ENCODE peak calls at places on chromosomes 12 and 14, in seven cellular contexts. N, T, Q, V, C, E and W are unnamed samples. For H3K36me3, the result is how much of the 10 kb centered on the place peaks cover.

GRCh38 chr14:51394804-51395203 is 154.8 kb downstream of the TMX1 start:
- DNase-seq in N (no peak), T (no peak), Q (no peak), V (peak), C (no peak), E (no peak), W (no peak)

GRCh38 chr12:42961395-42961794 is 371.8 kb upstream of the PRICKLE1 start:
- DNase-seq in N (no peak), T (peak), Q (no peak), V (peak), C (no peak), E (peak), W (no peak)

GRCh38 chr12:68119724-68120211 is 39.8 kb downstream of the IFNG start:
- DNase-seq in N (no peak), T (no peak), Q (no peak), V (no peak), C (no peak), E (no peak), W (no peak)

GRCh38 chr14:70901218-70901772 is 6.0 kb upstream of the PCNX1 start:
- DNase-seq in N (no peak), T (no peak), Q (no peak), V (peak), C (no peak), E (no peak), W (no peak)

GRCh38 chr12:6146509-6146908 is 22.0 kb upstream of the VWF start:
- DNase-seq in N (no peak), T (no peak), Q (no peak), V (no peak), C (no peak), E (no peak), W (no peak)

GRCh38 chr12:116559330-116560080 is at the start of gene MAP1LC3B2:
- DNase-seq in N (peak), T (peak), Q (peak), V (peak), C (peak), E (no peak), W (peak)

GRCh38 chr12:42322567-42322966 is 3.3 kb downstream of the ZCRB1 start:
- DNase-seq in N (no peak), T (no peak), Q (no peak), V (no peak), C (no peak), E (no peak), W (no peak)

GRCh38 chr12:114913871-114914801 is 230.2 kb upstream of the TBX3 start:
- DNase-seq in N (no peak), T (no peak), Q (no peak), V (no peak), C (no peak), E (no peak), W (no peak)

GRCh38 chr12:121577443-121578180 is 3.2 kb downstream of the KDM2B start:
- DNase-seq in N (no peak), T (no peak), Q (no peak), V (no peak), C (no peak), E (no peak), W (peak)

GRCh38 chr12:126869644-126870043 is 1397.3 kb upstream of the TMEM132C start:
- DNase-seq in N (no peak), T (no peak), Q (no peak), V (no peak), C (no peak), E (no peak), W (no peak)

GRCh38 chr12:42030588-42030987 is 114.1 kb downstream of the GXYLT1 start:
- DNase-seq in N (no peak), T (no peak), Q (no peak), V (no peak), C (no peak), E (no peak), W (no peak)

GRCh38 chr12:7868391-7868790 is 4.3 kb downstream of the SLC2A14 start:
- DNase-seq in N (no peak), T (no peak), Q (no peak), V (no peak), C (no peak), E (no peak), W (no peak)

GRCh38 chr14:96265387-96265786 is 9.4 kb downstream of the BDKRB1 start:
- DNase-seq in N (no peak), T (no peak), Q (no peak), V (no peak), C (no peak), E (no peak), W (no peak)

GRCh38 chr14:106372870-106373657 is 846.7 kb downstream of the TMEM121 start:
- DNase-seq in N (no peak), T (no peak), Q (no peak), V (no peak), C (peak), E (peak), W (peak)

GRCh38 chr14:61925043-61925442 is 162.8 kb downstream of the SNAPC1 start:
- DNase-seq in N (no peak), T (no peak), Q (no peak), V (no peak), C (no peak), E (no peak), W (no peak)

GRCh38 chr12:94841171-94841570 is 162.3 kb downstream of the NDUFA12 start:
- DNase-seq in N (no peak), T (peak), Q (peak), V (no peak), C (no peak), E (no peak), W (no peak)

GRCh38 chr14:82394916-82395315 is 861.3 kb upstream of the SEL1L start:
- DNase-seq in N (no peak), T (no peak), Q (no peak), V (no peak), C (no peak), E (no peak), W (no peak)

GRCh38 chr12:122861586-122861970 is 26.3 kb downstream of the HIP1R start:
- DNase-seq in N (no peak), T (no peak), Q (no peak), V (no peak), C (no peak), E (peak), W (no peak)

GRCh38 chr12:132161046-132161781 is 17.0 kb downstream of the NOC4L start:
- DNase-seq in N (no peak), T (no peak), Q (no peak), V (no peak), C (peak), E (no peak), W (no peak)

GRCh38 chr12:79818856-79819255 is 116.0 kb downstream of the PPP1R12A start:
- DNase-seq in N (no peak), T (no peak), Q (no peak), V (no peak), C (no peak), E (no peak), W (no peak)

GRCh38 chr12:2797721-2798418 is 3.1 kb downstream of the FKBP4 start:
- DNase-seq in N (no peak), T (no peak), Q (no peak), V (no peak), C (no peak), E (no peak), W (peak)

GRCh38 chr12:16359512-16360491 is 12.4 kb downstream of the MGST1 start:
- DNase-seq in N (peak), T (peak), Q (peak), V (no peak), C (peak), E (no peak), W (peak)

GRCh38 chr14:98143566-98143965 is 1128.4 kb downstream of the BCL11B start:
- DNase-seq in N (no peak), T (no peak), Q (no peak), V (no peak), C (no peak), E (no peak), W (no peak)

GRCh38 chr14:49673586-49673985 is 14.4 kb downstream of the POLE2 start:
- DNase-seq in N (no peak), T (no peak), Q (no peak), V (no peak), C (no peak), E (no peak), W (no peak)

GRCh38 chr12:119547016-119547415 is 46.6 kb upstream of the TMEM233 start:
- DNase-seq in N (no peak), T (no peak), Q (no peak), V (no peak), C (no peak), E (no peak), W (no peak)

GRCh38 chr12:56522486-56523193 is 1.0 kb downstream of the RBMS2 start:
- DNase-seq in N (no peak), T (peak), Q (no peak), V (no peak), C (no peak), E (no peak), W (no peak)

GRCh38 chr12:68515793-68516192 is 94.9 kb upstream of the RAP1B start:
- DNase-seq in N (no peak), T (no peak), Q (no peak), V (no peak), C (no peak), E (no peak), W (no peak)

GRCh38 chr12:81181701-81182100 is 103.8 kb downstream of the ACSS3 start:
- DNase-seq in N (no peak), T (no peak), Q (no peak), V (no peak), C (no peak), E (no peak), W (no peak)

GRCh38 chr12:5492562-5492961 is 60.7 kb downstream of the NTF3 start:
- DNase-seq in N (no peak), T (no peak), Q (no peak), V (no peak), C (no peak), E (no peak), W (no peak)

DNA sequence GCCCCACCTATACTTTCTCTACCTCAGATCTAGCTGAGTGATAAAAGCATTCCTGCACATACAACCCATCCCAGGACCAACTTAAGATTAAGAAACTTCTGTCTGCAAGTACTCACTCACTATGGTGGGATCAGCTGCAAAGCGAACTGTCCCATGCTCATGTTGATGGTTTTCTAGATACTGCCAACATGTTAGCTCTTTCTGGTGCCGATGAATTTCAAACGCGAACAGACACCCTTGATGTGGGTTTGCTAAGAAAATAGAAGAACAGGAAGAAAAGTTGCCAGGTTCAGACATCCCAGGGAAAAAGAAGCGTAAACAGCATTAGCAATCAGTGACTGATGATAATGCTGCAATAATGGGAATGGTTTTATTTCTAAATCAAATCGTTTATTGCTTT is 1.5 kb upstream of the SLC39A2 start:
- DNase-seq in N (no peak), T (no peak), Q (no peak), V (no peak), C (no peak), E (no peak), W (no peak)
- H3K36me3 ChIP-seq in N (under half), T (under half), Q (under half), V (under half), C (under half), E (under half), W (under half)

DNA sequence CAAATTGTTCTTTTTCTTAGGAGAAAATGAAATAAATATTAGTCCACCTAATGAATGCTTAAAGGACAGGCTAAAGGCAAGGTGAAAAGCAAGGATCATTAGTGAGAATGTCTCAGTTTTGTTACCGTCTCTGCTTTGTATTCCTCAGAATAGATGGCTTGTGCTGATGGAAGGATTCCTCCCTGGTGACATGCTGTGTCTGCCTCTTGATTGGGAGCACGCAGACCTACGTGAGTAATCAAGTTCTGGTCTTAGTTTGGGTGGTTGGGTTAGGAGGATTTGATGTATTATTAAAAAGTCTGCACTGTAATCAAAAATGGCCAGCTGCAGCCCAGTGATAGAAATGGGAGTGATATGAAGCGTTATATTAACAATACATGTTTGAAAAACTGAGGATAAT is 78.8 kb upstream of the RTL1 start:
- DNase-seq in N (no peak), T (no peak), Q (no peak), V (no peak), C (no peak), E (no peak), W (no peak)
- TF ChIP-seq CTCF in N (no peak), T (no peak), Q (no peak), V (no peak), C (no peak), E (no peak), W (no peak)

DNA sequence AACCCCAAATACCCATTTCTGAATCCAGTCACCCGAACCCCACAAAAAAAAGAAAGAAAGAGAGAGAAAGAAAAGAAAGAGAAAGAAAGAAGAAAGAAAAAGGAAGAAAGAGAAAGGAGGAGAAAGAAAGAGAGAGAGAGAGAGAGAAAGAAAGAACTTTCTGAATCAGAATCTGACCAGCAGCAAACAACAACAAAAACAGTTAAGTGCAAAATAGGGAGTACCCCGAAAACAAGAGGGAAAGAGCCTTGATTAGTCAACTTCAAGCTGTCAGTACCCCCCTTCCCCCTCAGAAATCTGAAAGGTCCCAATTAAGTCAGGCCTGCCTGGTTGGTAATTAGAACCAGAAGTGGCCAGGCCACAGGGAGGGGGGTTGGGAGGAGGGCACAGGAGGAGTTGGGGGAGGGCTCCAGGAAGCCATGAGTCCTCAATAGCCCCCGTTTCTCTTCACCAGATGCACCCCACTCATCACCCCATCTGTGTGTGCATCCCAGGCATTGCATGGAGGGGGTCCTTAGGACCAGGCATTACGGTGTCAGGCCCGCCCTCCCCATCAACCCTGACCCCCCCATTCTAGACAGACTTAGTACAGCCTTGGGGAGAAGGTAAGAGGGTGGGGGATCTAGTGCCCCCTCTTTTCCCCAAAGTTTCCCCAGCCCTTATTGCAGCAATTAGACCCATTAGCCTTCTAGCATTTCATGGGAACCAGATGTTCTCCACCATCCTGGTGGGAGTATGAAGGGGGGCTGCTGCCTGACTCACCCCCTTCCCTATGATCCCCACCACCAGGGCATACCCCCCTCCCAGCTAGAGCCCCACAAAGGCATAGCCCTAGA is 9.6 kb downstream of the RARG start:
- DNase-seq in N (no peak), T (no peak), Q (no peak), V (no peak), C (no peak), E (peak), W (no peak)
- H3K4me3 ChIP-seq in N (peak), T (peak), Q (peak), V (peak), C (no peak), E (no peak), W (peak)

GRCh38 chr12:111840831-111841230 is 1.2 kb upstream of the MAPKAPK5 start:
- DNase-seq in N (no peak), T (no peak), Q (no peak), V (no peak), C (peak), E (no peak), W (no peak)

GRCh38 chr12:111841236-111841749 is 735 bp upstream of the MAPKAPK5 start:
- DNase-seq in N (no peak), T (no peak), Q (no peak), V (no peak), C (no peak), E (no peak), W (no peak)

GRCh38 chr12:111846016-111846415 is 4.0 kb downstream of the MAPKAPK5 start:
- DNase-seq in N (no peak), T (no peak), Q (no peak), V (no peak), C (no peak), E (no peak), W (no peak)

GRCh38 chr12:111841750-111842555 is at the start of gene MAPKAPK5:
- DNase-seq in N (peak), T (peak), Q (peak), V (peak), C (peak), E (peak), W (peak)

DNA sequence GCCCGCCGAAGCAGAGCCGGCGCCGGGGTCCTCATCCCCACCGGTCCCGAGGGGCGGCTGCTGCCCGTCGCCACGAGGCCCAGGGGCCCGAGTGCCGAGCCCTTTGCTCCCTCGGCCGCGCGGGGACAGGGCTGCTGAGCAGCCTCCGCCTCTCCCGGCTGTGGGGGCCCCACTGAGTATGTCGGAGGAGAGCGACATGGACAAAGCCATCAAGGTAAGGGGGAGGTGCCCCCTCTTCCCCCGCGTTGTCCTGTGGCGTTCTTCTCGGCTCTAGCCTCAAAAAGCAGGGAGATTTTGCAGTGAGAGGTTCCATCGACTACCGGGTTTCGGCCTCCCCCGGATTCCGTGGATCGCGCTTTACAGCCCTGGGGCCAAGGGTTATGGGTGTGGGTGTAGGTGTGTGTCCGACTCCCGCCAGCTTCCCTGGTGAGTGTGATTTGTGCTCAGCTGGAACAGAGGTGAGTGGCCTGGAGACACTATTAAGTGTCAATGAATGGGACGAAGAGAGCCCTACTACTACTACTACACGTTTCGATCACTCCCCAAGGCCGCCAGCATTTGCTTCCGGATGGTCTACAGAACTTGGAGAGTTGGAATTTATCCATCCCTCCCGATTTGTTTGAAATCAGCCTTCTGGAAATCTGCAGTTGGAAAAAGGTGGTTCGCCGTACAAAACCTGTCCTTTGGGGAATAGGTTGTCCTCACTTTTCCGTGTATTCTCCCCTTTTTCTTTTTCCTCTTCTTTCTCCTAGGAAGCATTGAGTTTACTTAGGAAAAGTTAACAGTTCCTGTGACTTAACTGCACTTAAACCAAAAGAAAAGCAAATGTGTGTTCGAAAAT is 748 bp downstream of the MAPKAPK5 start:
- DNase-seq in N (no peak), T (peak), Q (no peak), V (no peak), C (peak), E (no peak), W (peak)
- H3K36me3 ChIP-seq in N (under half), T (under half), Q (under half), V (under half), C (under half), E (under half), W (under half)

GRCh38 chr12:90058721-90059120 is 350.1 kb upstream of the ATP2B1 start:
- DNase-seq in N (no peak), T (peak), Q (no peak), V (no peak), C (no peak), E (no peak), W (peak)
- TF ChIP-seq CTCF in N (no peak), T (no peak), Q (no peak), V (no peak), C (no peak), E (no peak), W (no peak)

DNA sequence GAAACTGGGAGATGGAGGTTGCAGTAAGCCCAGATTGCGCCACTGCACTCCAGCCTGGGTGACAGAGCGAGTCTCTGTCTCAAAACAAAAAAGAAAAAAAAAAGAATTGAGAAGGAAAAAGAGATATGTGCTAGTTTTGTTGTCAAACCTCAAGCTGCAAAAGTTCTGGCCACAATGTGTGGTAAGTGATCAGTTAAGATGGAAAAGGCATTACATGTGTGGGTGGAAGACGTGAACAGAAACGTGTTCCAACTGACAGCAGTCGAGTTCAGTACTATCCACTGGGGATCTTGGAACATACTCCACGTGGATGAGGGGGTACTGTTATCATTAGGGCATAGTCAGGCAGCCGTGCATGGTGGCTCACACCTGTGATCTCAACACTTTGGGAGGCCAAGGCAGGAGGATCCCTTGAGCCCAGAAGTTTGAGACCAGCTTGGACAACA is 17.3 kb downstream of the GPR68 start:
- DNase-seq in N (no peak), T (no peak), Q (no peak), V (no peak), C (no peak), E (no peak), W (no peak)
- H3K4me3 ChIP-seq in N (no peak), T (no peak), Q (no peak), V (no peak), C (no peak), E (no peak), W (no peak)